ENCODE peak calls at places on chromosomes 1 and 21, in seven cellular contexts. L is sigmoid colon, E is T-cell, P is stomach, D is upper lobe of right lung, C is spleen, R is A549. H is an unnamed sample.

GRCh38 chr1:85661767-85662166 is 46.5 kb downstream of the ZNHIT6 start:
- DNase-seq in L (no peak), C (no peak), D (no peak), P (no peak), R (peak; percentile 16), E (no peak), H (no peak)

GRCh38 chr1:231387770-231388669 is 34.1 kb downstream of the EGLN1 start:
- DNase-seq in E (no peak), R (no peak), P (no peak), C (no peak), D (no peak), L (no peak), H (no peak)

GRCh38 chr1:77446841-77447555 is 165.2 kb downstream of the AK5 start:
- DNase-seq in C (no peak), D (no peak), L (no peak), R (no peak), E (no peak), P (no peak), H (no peak)

GRCh38 chr1:226569879-226570547 is 21.4 kb downstream of the STUM start:
- DNase-seq in E (no peak), P (no peak), R (peak; percentile 31), L (peak; percentile 62), C (peak; percentile 53), D (peak; percentile 40), H (no peak)

GRCh38 chr1:84574936-84575335 is 696 bp upstream of the CTBS start:
- DNase-seq in L (no peak), E (no peak), R (no peak), D (no peak), C (peak; percentile 75), P (no peak), H (no peak)

GRCh38 chr1:41811051-41811795 is 107.5 kb downstream of the HIVEP3 start:
- DNase-seq in E (peak; percentile 12), C (no peak), R (no peak), D (no peak), P (no peak), L (no peak), H (no peak)

GRCh38 chr1:25774921-25775774 is 24.8 kb upstream of the SELENON start:
- DNase-seq in D (no peak), C (peak; percentile 82), R (no peak), L (no peak), E (peak; percentile 84), P (no peak), H (no peak)

GRCh38 chr1:214260561-214261205 is 20.3 kb upstream of the SMYD2 start:
- DNase-seq in E (no peak), L (no peak), P (no peak), D (no peak), C (no peak), R (no peak), H (no peak)

GRCh38 chr21:15616864-15617574 is 112.8 kb upstream of the USP25 start:
- DNase-seq in D (no peak), P (no peak), R (no peak), C (no peak), L (no peak), E (no peak), H (no peak)

GRCh38 chr1:32179193-32179442 is 357 bp upstream of the TXLNA start:
- DNase-seq in R (no peak), D (no peak), L (peak; percentile 70), E (no peak), C (no peak), P (no peak), H (no peak)

H was measured in sciatic nerve.